ENCODE peak calls at places on chromosomes 7 and 10, in seven cellular contexts. C is right cardiac atrium; I is HEK293T; Q is hypothalamus; W is activated CD8-positive, alpha-beta memory T cell treated with anti-CD3 and anti-CD28 coated beads for 1 hour; K is NCI-H2081 treated with DMSO at 0.1 percent for 48 hours; R is activated CD4-positive, alpha-beta T cell treated with anti-CD3 and anti-CD28 coated beads, Interleukin-2, amount 50 U/mL, for 1 hour. H is an unnamed sample.

GRCh38 chr10:77856566-77856965 is 70.0 kb downstream of the DLG5 start:
- DNase-seq in C (no peak), I (no peak), Q (no peak), W (no peak), K (no peak), R (no peak), H (no peak)

GRCh38 chr7:7761974-7762769 is 43.8 kb upstream of the RPA3 start:
- DNase-seq in C (no peak), I (no peak), Q (no peak), W (no peak), K (no peak), R (no peak), H (no peak)

GRCh38 chr7:84913731-84914130 is 273.1 kb downstream of the SEMA3D start:
- DNase-seq in C (no peak), I (no peak), Q (no peak), W (no peak), K (no peak), R (no peak), H (no peak)

GRCh38 chr10:83734278-83734677 is 405.0 kb upstream of the GHITM start:
- DNase-seq in C (no peak), I (no peak), Q (no peak), W (no peak), K (no peak), R (no peak), H (no peak)

GRCh38 chr10:114068054-114068707 is 24.5 kb downstream of the ADRB1 start:
- DNase-seq in C (no peak), I (no peak), Q (no peak), W (no peak), K (no peak), R (no peak), H (no peak)

GRCh38 chr7:42237162-42237821 is at the start of gene GLI3:
- DNase-seq in C (peak), I (peak), Q (peak), W (no peak), K (no peak), R (no peak), H (no peak)

GRCh38 chr10:105974803-105975456 is 1189.6 kb downstream of the SORCS1 start:
- DNase-seq in C (peak), I (peak), Q (no peak), W (no peak), K (no peak), R (no peak), H (no peak)

GRCh38 chr10:112471878-112472487 is 25.0 kb downstream of the VTI1A start:
- DNase-seq in C (no peak), I (peak), Q (no peak), W (no peak), K (no peak), R (no peak), H (peak)

GRCh38 chr10:68601490-68602265 is 41.5 kb downstream of the TET1 start:
- DNase-seq in C (no peak), I (no peak), Q (no peak), W (no peak), K (no peak), R (no peak), H (no peak)

GRCh38 chr10:78401882-78402367 is 368.3 kb downstream of the RPS24 start:
- DNase-seq in C (peak), I (no peak), Q (no peak), W (no peak), K (no peak), R (no peak), H (no peak)